ENCODE peak calls at places on chromosome 10, in five cellular contexts. M is C1 segment of cervical spinal cord, S is NCI-H2171 treated with DMSO at 0.1 percent for 48 hours, F is COR-L47, I is foreskin fibroblast. P is an unnamed sample.

GRCh38 chr10:43409385-43410109 is 561 bp upstream of the HNRNPF start:
- DNase-seq in M (peak; percentile 24), S (no peak), F (peak; percentile 33), I (peak; percentile 46), P (no peak)

GRCh38 chr10:121851791-121852190 is 76.0 kb downstream of the ATE1 start:
- DNase-seq in M (no peak), S (no peak), F (peak; percentile 46), I (no peak), P (no peak)

GRCh38 chr10:4351723-4352565 is 474.1 kb upstream of the AKR1E2 start:
- DNase-seq in M (no peak), S (no peak), F (no peak), I (peak; percentile 63), P (no peak)

GRCh38 chr10:132912685-132913558 is 29.4 kb downstream of the CFAP46 start:
- DNase-seq in M (no peak), S (no peak), F (no peak), I (no peak), P (no peak)

GRCh38 chr10:102835007-102835482 is 2.2 kb downstream of the CYP17A1 start:
- DNase-seq in M (peak; percentile 36), S (peak; percentile 54), F (peak; percentile 13), I (peak; percentile 87), P (peak; percentile 83)

GRCh38 chr10:104337527-104337984 is 709 bp downstream of the ITPRIP start:
- DNase-seq in M (no peak), S (peak; percentile 19), F (no peak), I (peak; percentile 42), P (no peak)

GRCh38 chr10:78419481-78420265 is 386.0 kb downstream of the RPS24 start:
- DNase-seq in M (no peak), S (no peak), F (no peak), I (no peak), P (no peak)

GRCh38 chr10:98258683-98259454 is 9.1 kb downstream of the LOXL4 start:
- DNase-seq in M (no peak), S (no peak), F (no peak), I (peak; percentile 37), P (no peak)

GRCh38 chr10:48965460-48965859 is 25.8 kb upstream of the LRRC18 start:
- DNase-seq in M (no peak), S (no peak), F (no peak), I (no peak), P (no peak)

GRCh38 chr10:10826125-10826524 is 191.5 kb upstream of the CELF2 start:
- DNase-seq in M (no peak), S (no peak), F (no peak), I (peak; percentile 92), P (no peak)

GRCh38 chr10:28716748-28717147 is 39.4 kb downstream of the BAMBI start:
- DNase-seq in M (no peak), S (no peak), F (no peak), I (no peak), P (no peak)

GRCh38 chr10:130021373-130021950 is 57.4 kb upstream of the EBF3 start:
- DNase-seq in M (no peak), S (peak; percentile 9), F (no peak), I (peak; percentile 94), P (peak; percentile 68)

GRCh38 chr10:96720422-96721206 is at the start of gene PIK3AP1:
- DNase-seq in M (no peak), S (peak; percentile 69), F (peak; percentile 40), I (peak; percentile 23), P (peak; percentile 72)

GRCh38 chr10:11699546-11700097 is 42.6 kb upstream of the ECHDC3 start:
- DNase-seq in M (no peak), S (no peak), F (no peak), I (no peak), P (no peak)

GRCh38 chr10:71285180-71285545 is 33.9 kb upstream of the SLC29A3 start:
- DNase-seq in M (peak; percentile 66), S (peak; percentile 51), F (no peak), I (peak; percentile 71), P (peak; percentile 79)

GRCh38 chr10:101165736-101166135 is 34.6 kb downstream of the TLX1 start:
- DNase-seq in M (no peak), S (no peak), F (no peak), I (no peak), P (no peak)

GRCh38 chr10:32366588-32366987 is 19.6 kb upstream of the EPC1 start:
- DNase-seq in M (no peak), S (no peak), F (no peak), I (no peak), P (no peak)

GRCh38 chr10:131177431-131178327 is 133.8 kb downstream of the TCERG1L start:
- DNase-seq in M (no peak), S (peak; percentile 43), F (no peak), I (no peak), P (no peak)

GRCh38 chr10:120508393-120508792 is 51.4 kb downstream of the PLPP4 start:
- DNase-seq in M (no peak), S (no peak), F (no peak), I (no peak), P (no peak)

GRCh38 chr10:131210181-131210580 is 101.3 kb downstream of the TCERG1L start:
- DNase-seq in M (no peak), S (no peak), F (no peak), I (no peak), P (no peak)

GRCh38 chr10:66931340-66931948 is 5.6 kb downstream of the LRRTM3 start:
- DNase-seq in M (peak; percentile 64), S (peak; percentile 50), F (peak; percentile 40), I (peak; percentile 70), P (peak; percentile 7)

GRCh38 chr10:18594574-18595156 is 56.7 kb downstream of the NSUN6 start:
- DNase-seq in M (no peak), S (no peak), F (no peak), I (peak; percentile 8), P (no peak)

GRCh38 chr10:94103902-94104301 is 110.2 kb downstream of the PLCE1 start:
- DNase-seq in M (no peak), S (no peak), F (no peak), I (peak; percentile 79), P (peak; percentile 25)

GRCh38 chr10:116300477-116301034 is 23.7 kb upstream of the CCDC172 start:
- DNase-seq in M (no peak), S (no peak), F (no peak), I (no peak), P (no peak)

GRCh38 chr10:111034598-111035310 is 42.1 kb upstream of the ADRA2A start:
- DNase-seq in M (no peak), S (no peak), F (no peak), I (peak; percentile 30), P (no peak)

GRCh38 chr10:106857728-106858127 is 306.8 kb downstream of the SORCS1 start:
- DNase-seq in M (no peak), S (no peak), F (no peak), I (no peak), P (no peak)

GRCh38 chr10:104262055-104262454 is 6.9 kb upstream of the GSTO2 start:
- DNase-seq in M (peak; percentile 83), S (no peak), F (no peak), I (peak; percentile 49), P (no peak)

GRCh38 chr10:19730071-19730470 is 86.2 kb upstream of the PLXDC2 start:
- DNase-seq in M (no peak), S (no peak), F (no peak), I (peak; percentile 53), P (peak; percentile 7)

GRCh38 chr10:70093335-70093944 is 39.2 kb downstream of the AIFM2 start:
- DNase-seq in M (no peak), S (no peak), F (no peak), I (no peak), P (no peak)

GRCh38 chr10:1687190-1687589 is 50.1 kb downstream of the ADARB2 start:
- DNase-seq in M (no peak), S (no peak), F (no peak), I (no peak), P (no peak)

GRCh38 chr10:45471531-45472310 is 97.7 kb downstream of the ALOX5 start:
- DNase-seq in M (no peak), S (no peak), F (no peak), I (no peak), P (no peak)

GRCh38 chr10:23556727-23557440 is 118.0 kb downstream of the OTUD1 start:
- DNase-seq in M (no peak), S (no peak), F (no peak), I (peak; percentile 64), P (no peak)

GRCh38 chr10:98425511-98426352 is 10.8 kb upstream of the PYROXD2 start:
- DNase-seq in M (no peak), S (no peak), F (no peak), I (peak; percentile 65), P (peak; percentile 71)

GRCh38 chr10:97292862-97293198 is 393 bp upstream of the ARHGAP19 start:
- DNase-seq in M (no peak), S (no peak), F (no peak), I (no peak), P (no peak)

GRCh38 chr10:124279298-124279697 is 139.4 kb downstream of the OAT start:
- DNase-seq in M (no peak), S (no peak), F (no peak), I (no peak), P (no peak)

GRCh38 chr10:74827045-74827441 is 643 bp downstream of the KAT6B start:
- DNase-seq in M (no peak), S (no peak), F (no peak), I (no peak), P (no peak)

GRCh38 chr10:104880655-104881222 is 239.6 kb downstream of the SORCS3 start:
- DNase-seq in M (no peak), S (no peak), F (no peak), I (no peak), P (no peak)

GRCh38 chr10:77872947-77873557 is 53.5 kb downstream of the DLG5 start:
- DNase-seq in M (peak; percentile 24), S (no peak), F (no peak), I (no peak), P (no peak)

GRCh38 chr10:117420768-117421167 is 45.5 kb upstream of the PDZD8 start:
- DNase-seq in M (no peak), S (no peak), F (no peak), I (no peak), P (no peak)

GRCh38 chr10:79361721-79362397 is 14.6 kb downstream of the PPIF start:
- DNase-seq in M (no peak), S (no peak), F (no peak), I (no peak), P (no peak)

P was measured in AG08396.